ENCODE peak calls at places on chromosomes 5 and 9, in eight cellular contexts. K, N, R, H, C, A, Q and F are unnamed samples.

GRCh38 chr9:123954921-123955320 is 25.0 kb upstream of the DENND1A start:
- DNase-seq in H (no peak), K (no peak), A (no peak), Q (no peak), N (no peak), C (no peak), R (no peak), F (no peak)

GRCh38 chr9:71541436-71541835 is 226.9 kb downstream of the CEMIP2 start:
- DNase-seq in K (no peak), R (no peak), H (no peak), A (no peak), Q (no peak), N (no peak), C (no peak), F (no peak)

GRCh38 chr5:147509710-147510651 is at the start of gene DPYSL3:
- DNase-seq in H (peak; percentile 73), A (no peak), Q (peak; percentile 90), C (peak; percentile 61), K (peak; percentile 51), N (peak; percentile 84), R (peak; percentile 57), F (peak; percentile 28)

GRCh38 chr5:177232761-177233160 is 70.8 kb downstream of the RAB24 start:
- DNase-seq in N (peak; percentile 63), A (no peak), R (no peak), C (no peak), Q (no peak), H (peak; percentile 77), K (no peak), F (no peak)

GRCh38 chr9:118318770-118319443 is 614.7 kb downstream of the TLR4 start:
- DNase-seq in A (no peak), C (peak; percentile 15), N (no peak), R (no peak), H (no peak), K (no peak), Q (no peak), F (no peak)

GRCh38 chr5:127228540-127229184 is 61.9 kb upstream of the MEGF10 start:
- DNase-seq in K (no peak), A (no peak), R (no peak), H (no peak), N (peak; percentile 32), C (no peak), Q (peak; percentile 52), F (no peak)

GRCh38 chr5:132883261-132883834 is 9.9 kb downstream of the LEAP2 start:
- DNase-seq in N (peak; percentile 82), K (peak; percentile 47), H (peak; percentile 45), Q (peak; percentile 67), R (no peak), A (peak; percentile 78), C (peak; percentile 63), F (no peak)

GRCh38 chr5:153970496-153970895 is 68.2 kb downstream of the FAM114A2 start:
- DNase-seq in R (peak; percentile 26), N (peak; percentile 97), K (no peak), C (no peak), Q (no peak), H (no peak), A (no peak), F (no peak)

GRCh38 chr9:91546574-91546973 is 122.9 kb upstream of the NFIL3 start:
- DNase-seq in N (no peak), A (no peak), R (no peak), Q (no peak), H (peak; percentile 91), C (peak; percentile 69), K (no peak), F (no peak)

GRCh38 chr5:159022178-159022556 is 77.5 kb downstream of the EBF1 start:
- DNase-seq in R (peak; percentile 50), K (peak; percentile 28), A (no peak), H (peak; percentile 75), N (no peak), C (no peak), Q (no peak), F (peak; percentile 21)

GRCh38 chr5:71782393-71782770 is 63.3 kb downstream of the CARTPT start:
- DNase-seq in K (no peak), Q (no peak), A (no peak), H (no peak), N (no peak), C (no peak), R (no peak), F (no peak)

GRCh38 chr9:78601957-78602565 is 305.1 kb downstream of the PSAT1 start:
- DNase-seq in C (peak; percentile 70), Q (peak; percentile 65), A (peak; percentile 12), N (peak; percentile 52), K (no peak), H (peak; percentile 38), R (no peak), F (no peak)

GRCh38 chr5:118984602-118985001 is 3.7 kb downstream of the DTWD2 start:
- DNase-seq in N (no peak), A (no peak), C (peak; percentile 16), Q (no peak), R (no peak), H (peak; percentile 78), K (no peak), F (no peak)

GRCh38 chr9:34256987-34257585 is 72.0 kb downstream of the KIF24 start:
- DNase-seq in C (no peak), K (no peak), A (no peak), N (no peak), Q (no peak), R (no peak), H (no peak), F (no peak)
- H3K36me3 ChIP-seq in C (peaks cover 9% of the 10 kb centered on the region), K (no peaks in the 10 kb centered on the region), A (peaks cover 32% of the 10 kb centered on the region), N (peaks cover 3% of the 10 kb centered on the region), Q (no peaks in the 10 kb centered on the region), R (no peaks in the 10 kb centered on the region), H (peaks cover 6% of the 10 kb centered on the region), F (no peaks in the 10 kb centered on the region)

DNA sequence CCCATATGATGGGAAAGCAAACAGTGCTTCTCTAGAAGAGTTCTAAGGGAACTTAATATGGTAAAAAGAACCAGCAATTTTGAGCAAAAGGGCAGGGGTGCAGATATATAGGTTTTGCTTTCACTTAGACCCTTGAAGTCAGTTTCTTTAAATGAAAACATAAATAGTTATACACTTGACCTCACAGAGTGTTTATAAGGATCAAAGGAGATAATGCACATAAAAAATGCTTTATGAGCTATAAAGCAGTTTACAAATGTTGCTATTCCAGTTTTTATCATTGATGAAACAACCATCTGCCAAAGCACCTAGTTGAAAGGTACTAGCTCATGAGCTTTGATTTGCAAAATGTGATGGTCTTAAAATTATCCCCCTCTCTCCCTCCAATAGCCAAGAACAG is 45.7 kb downstream of the ITGA2 start:
- DNase-seq in K (no peak), Q (no peak), C (no peak), A (no peak), R (no peak), H (no peak), N (no peak), F (no peak)
- H3K36me3 ChIP-seq in K (no peaks in the 10 kb centered on the region), Q (no peaks in the 10 kb centered on the region), C (peaks cover 19% of the 10 kb centered on the region), A (peaks cover 39% of the 10 kb centered on the region), R (no peaks in the 10 kb centered on the region), H (no peaks in the 10 kb centered on the region), N (no peaks in the 10 kb centered on the region), F (no peaks in the 10 kb centered on the region)

GRCh38 chr5:14465776-14466175 is 115.8 kb upstream of the OTULINL start:
- DNase-seq in R (no peak), H (no peak), Q (no peak), N (no peak), C (no peak), A (no peak), K (no peak), F (no peak)

GRCh38 chr5:14465086-14465485 is 116.5 kb upstream of the OTULINL start:
- DNase-seq in C (no peak), K (no peak), A (no peak), Q (no peak), R (no peak), H (peak; percentile 71), N (no peak), F (no peak)

GRCh38 chr5:14464101-14464500 is 117.5 kb upstream of the OTULINL start:
- DNase-seq in C (peak; percentile 50), R (no peak), H (no peak), Q (no peak), A (no peak), N (no peak), K (no peak), F (no peak)

GRCh38 chr5:14463629-14464028 is 118.0 kb upstream of the OTULINL start:
- DNase-seq in K (peak; percentile 76), Q (no peak), C (peak; percentile 89), N (no peak), H (peak; percentile 73), A (no peak), R (no peak), F (no peak)

DNA sequence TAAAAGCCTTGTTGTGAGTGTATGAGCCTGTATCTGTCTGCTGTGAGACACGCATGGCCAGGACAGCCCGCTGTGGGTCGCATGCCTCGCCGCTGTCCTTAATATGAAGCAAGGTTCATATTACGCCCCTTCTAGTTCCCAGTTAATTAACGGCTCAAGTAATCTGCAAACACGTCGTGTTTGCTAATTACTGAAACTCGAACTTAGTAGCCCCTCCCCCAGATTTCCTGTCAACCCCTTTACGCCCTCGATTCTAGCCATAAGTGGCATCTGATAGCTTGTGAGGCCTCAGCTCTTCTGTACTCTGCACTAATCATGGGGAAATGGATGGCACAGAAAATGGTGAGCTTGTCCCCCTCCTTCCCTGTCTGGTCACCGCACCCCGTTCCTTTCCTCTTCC is 116.9 kb upstream of the OTULINL start:
- DNase-seq in C (no peak), H (no peak), R (no peak), N (peak; percentile 55), Q (no peak), K (no peak), A (no peak), F (no peak)
- H3K36me3 ChIP-seq in C (peaks cover 85% of the 10 kb centered on the region), H (peaks cover 88% of the 10 kb centered on the region), R (peaks cover 48% of the 10 kb centered on the region), N (peaks cover 5% of the 10 kb centered on the region), Q (peaks cover 11% of the 10 kb centered on the region), K (no peaks in the 10 kb centered on the region), A (peaks cover 76% of the 10 kb centered on the region), F (peaks cover 45% of the 10 kb centered on the region)

DNA sequence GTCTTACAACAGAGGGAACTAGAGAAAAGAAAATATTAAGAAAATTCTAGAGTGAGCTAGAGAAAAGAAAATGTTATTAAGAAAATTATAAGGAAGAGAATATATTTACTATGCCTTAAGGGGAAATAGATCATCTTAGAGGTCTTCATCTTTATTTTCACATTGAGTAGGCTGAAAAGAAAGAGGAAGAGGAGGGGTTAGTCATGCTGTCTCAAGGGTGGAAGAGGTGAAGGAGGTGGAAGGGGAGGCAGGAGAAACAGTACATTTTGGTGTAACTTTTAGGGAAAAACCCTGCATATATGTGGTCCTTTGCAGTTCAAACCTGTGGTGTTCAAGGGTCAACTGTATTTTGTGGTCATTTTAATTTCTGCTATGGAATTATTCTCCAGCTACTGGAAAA is 46.6 kb downstream of the PPIP5K2 start:
- DNase-seq in H (no peak), R (no peak), C (no peak), N (no peak), Q (no peak), A (no peak), K (no peak), F (no peak)
- H3K36me3 ChIP-seq in H (peaks cover 12% of the 10 kb centered on the region), R (peaks cover 17% of the 10 kb centered on the region), C (peaks cover 13% of the 10 kb centered on the region), N (no peaks in the 10 kb centered on the region), Q (no peaks in the 10 kb centered on the region), A (peaks cover 17% of the 10 kb centered on the region), K (peaks cover 4% of the 10 kb centered on the region), F (peaks cover 30% of the 10 kb centered on the region)